ENCODE peak calls at places on chromosomes 13 and 19, in seven cellular contexts. One of them, this sample, is unnamed.

GRCh38 chr19:22882797-22883196 is 50.7 kb downstream of the ZNF723 start:
- DNase-seq in HepG2: peak; percentile 15
- DNase-seq in SK-N-SH: peak; percentile 4
- DNase-seq in K562: peak; percentile 34
- DNase-seq in H1: no peak
- DNase-seq in GM12878: no peak
- DNase-seq in HCT116: peak; percentile 3
- DNase-seq in this sample: peak; percentile 39

GRCh38 chr13:94534171-94534570 is 54.7 kb upstream of the DCT start:
- DNase-seq in GM12878: no peak
- DNase-seq in K562: no peak
- DNase-seq in H1: no peak
- DNase-seq in SK-N-SH: no peak
- DNase-seq in HepG2: no peak
- DNase-seq in HCT116: no peak
- DNase-seq in this sample: no peak

GRCh38 chr13:113028336-113029060 is 59.5 kb downstream of the MCF2L start:
- DNase-seq in K562: no peak
- DNase-seq in SK-N-SH: no peak
- DNase-seq in GM12878: no peak
- DNase-seq in HCT116: no peak
- DNase-seq in H1: no peak
- DNase-seq in HepG2: no peak
- DNase-seq in this sample: no peak

GRCh38 chr13:46062190-46062589 is 9.6 kb upstream of the ZC3H13 start:
- DNase-seq in HCT116: no peak
- DNase-seq in HepG2: no peak
- DNase-seq in K562: no peak
- DNase-seq in SK-N-SH: no peak
- DNase-seq in H1: no peak
- DNase-seq in GM12878: no peak
- DNase-seq in this sample: no peak

GRCh38 chr13:50843256-50844043 is at the start of gene DLEU7:
- DNase-seq in H1: peak; percentile 83
- DNase-seq in HCT116: no peak
- DNase-seq in GM12878: no peak
- DNase-seq in SK-N-SH: peak; percentile 16
- DNase-seq in K562: no peak
- DNase-seq in HepG2: no peak
- DNase-seq in this sample: no peak

GRCh38 chr13:112616586-112617381 is 28.8 kb upstream of the TUBGCP3 start:
- DNase-seq in HCT116: peak; percentile 55
- DNase-seq in SK-N-SH: peak; percentile 69
- DNase-seq in GM12878: no peak
- DNase-seq in K562: peak; percentile 58
- DNase-seq in H1: peak; percentile 53
- DNase-seq in HepG2: peak; percentile 35
- DNase-seq in this sample: peak; percentile 65

GRCh38 chr13:41613984-41614581 is 156.7 kb downstream of the RGCC start:
- DNase-seq in HepG2: peak; percentile 94
- DNase-seq in HCT116: peak; percentile 23
- DNase-seq in K562: no peak
- DNase-seq in SK-N-SH: no peak
- DNase-seq in GM12878: no peak
- DNase-seq in H1: no peak
- DNase-seq in this sample: no peak

GRCh38 chr13:30441304-30441703 is 19.0 kb downstream of the UBE2L5 start:
- DNase-seq in HCT116: no peak
- DNase-seq in GM12878: no peak
- DNase-seq in K562: no peak
- DNase-seq in SK-N-SH: no peak
- DNase-seq in HepG2: no peak
- DNase-seq in H1: no peak
- DNase-seq in this sample: no peak

GRCh38 chr19:50358483-50359431 is 6.7 kb downstream of the NAPSA start:
- DNase-seq in H1: no peak
- DNase-seq in GM12878: peak; percentile 48
- DNase-seq in SK-N-SH: peak; percentile 89
- DNase-seq in HepG2: no peak
- DNase-seq in HCT116: no peak
- DNase-seq in K562: peak; percentile 92
- DNase-seq in this sample: no peak

GRCh38 chr19:41919948-41920712 is 8.1 kb downstream of the ERFL start:
- DNase-seq in GM12878: no peak
- DNase-seq in K562: no peak
- DNase-seq in SK-N-SH: no peak
- DNase-seq in H1: no peak
- DNase-seq in HepG2: no peak
- DNase-seq in HCT116: no peak
- DNase-seq in this sample: no peak

GRCh38 chr13:89465366-89465765 is 1794.2 kb downstream of the SLITRK5 start:
- DNase-seq in K562: no peak
- DNase-seq in HepG2: no peak
- DNase-seq in H1: no peak
- DNase-seq in HCT116: peak; percentile 2
- DNase-seq in SK-N-SH: no peak
- DNase-seq in GM12878: peak; percentile 3
- DNase-seq in this sample: no peak

GRCh38 chr13:114049026-114049425 is 75.2 kb upstream of the C13orf46 start:
- DNase-seq in HepG2: no peak
- DNase-seq in K562: no peak
- DNase-seq in H1: no peak
- DNase-seq in HCT116: no peak
- DNase-seq in SK-N-SH: no peak
- DNase-seq in GM12878: no peak
- DNase-seq in this sample: no peak

GRCh38 chr13:102033316-102033715 is 368.5 kb downstream of the FGF14 start:
- DNase-seq in K562: no peak
- DNase-seq in HCT116: no peak
- DNase-seq in HepG2: no peak
- DNase-seq in H1: no peak
- DNase-seq in GM12878: no peak
- DNase-seq in SK-N-SH: no peak
- DNase-seq in this sample: no peak

GRCh38 chr19:48393559-48394330 is at the start of gene GRIN2D:
- DNase-seq in H1: peak; percentile 73
- DNase-seq in HepG2: no peak
- DNase-seq in SK-N-SH: peak; percentile 78
- DNase-seq in HCT116: no peak
- DNase-seq in GM12878: no peak
- DNase-seq in K562: peak; percentile 49
- DNase-seq in this sample: no peak

GRCh38 chr19:47848871-47849473 is 10.1 kb upstream of the TPRX2 start:
- DNase-seq in HepG2: peak; percentile 15
- DNase-seq in SK-N-SH: peak; percentile 33
- DNase-seq in K562: peak; percentile 74
- DNase-seq in GM12878: no peak
- DNase-seq in HCT116: peak; percentile 57
- DNase-seq in H1: peak; percentile 91
- DNase-seq in this sample: peak; percentile 35

GRCh38 chr13:96075953-96076543 is 13.9 kb upstream of the HS6ST3 start:
- DNase-seq in H1: no peak
- DNase-seq in HCT116: no peak
- DNase-seq in GM12878: no peak
- DNase-seq in K562: peak; percentile 8
- DNase-seq in HepG2: peak; percentile 12
- DNase-seq in SK-N-SH: peak; percentile 28
- DNase-seq in this sample: no peak

GRCh38 chr19:45069056-45069455 is 7.2 kb downstream of the ZNF296 start:
- DNase-seq in K562: peak; percentile 30
- DNase-seq in HCT116: no peak
- DNase-seq in HepG2: no peak
- DNase-seq in GM12878: no peak
- DNase-seq in SK-N-SH: peak; percentile 36
- DNase-seq in H1: no peak
- DNase-seq in this sample: peak; percentile 74

GRCh38 chr13:92074658-92075057 is 676.2 kb downstream of the GPC5 start:
- DNase-seq in H1: no peak
- DNase-seq in K562: peak; percentile 1
- DNase-seq in HepG2: peak; percentile 28
- DNase-seq in HCT116: no peak
- DNase-seq in SK-N-SH: peak; percentile 14
- DNase-seq in GM12878: no peak
- DNase-seq in this sample: peak; percentile 13

GRCh38 chr19:10228925-10229324 is 2.2 kb downstream of the S1PR2 start:
- DNase-seq in H1: no peak
- DNase-seq in HepG2: peak; percentile 48
- DNase-seq in HCT116: no peak
- DNase-seq in K562: peak; percentile 71
- DNase-seq in SK-N-SH: peak; percentile 45
- DNase-seq in GM12878: no peak
- DNase-seq in this sample: no peak

GRCh38 chr19:31555634-31556215 is 206.5 kb upstream of the TSHZ3 start:
- DNase-seq in K562: no peak
- DNase-seq in HepG2: no peak
- DNase-seq in SK-N-SH: peak; percentile 31
- DNase-seq in GM12878: no peak
- DNase-seq in H1: no peak
- DNase-seq in HCT116: no peak
- DNase-seq in this sample: no peak

GRCh38 chr13:59951011-59951410 is 212.7 kb downstream of the DIAPH3 start:
- DNase-seq in H1: no peak
- DNase-seq in GM12878: no peak
- DNase-seq in HepG2: no peak
- DNase-seq in K562: no peak
- DNase-seq in HCT116: no peak
- DNase-seq in SK-N-SH: no peak
- DNase-seq in this sample: no peak

GRCh38 chr19:48779636-48780035 is 24.3 kb downstream of the FGF21 start:
- DNase-seq in HCT116: no peak
- DNase-seq in GM12878: no peak
- DNase-seq in K562: peak; percentile 46
- DNase-seq in H1: no peak
- DNase-seq in SK-N-SH: no peak
- DNase-seq in HepG2: no peak
- DNase-seq in this sample: no peak

DNA sequence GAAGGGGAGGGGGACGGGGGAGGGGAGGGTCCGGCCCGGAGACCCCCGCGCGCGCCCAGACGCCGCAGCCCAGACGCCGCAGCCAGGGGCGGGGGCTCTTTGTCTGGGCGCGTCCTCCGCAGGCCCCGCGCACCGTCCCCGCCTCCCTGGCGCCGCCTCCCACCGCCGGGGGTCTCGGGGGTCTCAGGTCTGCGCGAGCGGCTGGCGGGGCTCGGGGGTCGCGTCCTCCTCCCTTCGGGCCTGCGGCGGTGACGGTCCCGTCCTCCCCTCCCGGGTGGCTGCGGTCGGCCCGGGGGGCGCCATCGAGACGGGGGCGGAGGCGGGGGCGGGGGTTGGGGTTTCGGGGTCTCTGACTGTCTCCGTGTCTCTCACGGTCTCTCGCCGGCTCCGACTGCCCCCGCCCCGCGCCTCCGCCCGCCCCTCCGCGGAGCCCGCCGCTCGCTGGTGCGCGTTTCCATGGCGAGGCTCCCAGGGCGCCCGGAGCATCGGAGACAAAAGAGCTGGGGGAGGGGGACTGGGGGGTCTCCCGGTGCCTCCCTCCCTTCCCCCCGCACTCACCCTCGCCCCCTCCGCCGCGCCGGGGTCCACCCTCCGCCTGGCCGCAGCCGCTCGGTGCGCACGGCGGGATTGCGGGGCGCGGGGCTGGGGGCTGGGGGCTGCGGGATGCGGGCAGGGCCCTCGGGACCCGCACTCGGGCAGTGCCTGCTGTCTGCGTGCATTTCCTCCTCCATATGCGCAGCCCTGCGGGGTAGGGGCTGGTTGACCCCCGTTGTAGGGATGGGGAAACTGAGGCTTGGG is 420 bp upstream of the PLPPR3 start:
- DNase-seq in H1: peak; percentile 84
- DNase-seq in GM12878: no peak
- DNase-seq in SK-N-SH: peak; percentile 83
- DNase-seq in K562: no peak
- DNase-seq in HCT116: no peak
- DNase-seq in HepG2: no peak
- DNase-seq in this sample: no peak
- TF ChIP-seq JUND in H1: no peak
- TF ChIP-seq JUND in GM12878: no peak
- TF ChIP-seq JUND in SK-N-SH: no peak
- TF ChIP-seq JUND in K562: no peak
- TF ChIP-seq JUND in HCT116: no peak
- TF ChIP-seq JUND in HepG2: no peak
- TF ChIP-seq JUND in this sample: no peak

DNA sequence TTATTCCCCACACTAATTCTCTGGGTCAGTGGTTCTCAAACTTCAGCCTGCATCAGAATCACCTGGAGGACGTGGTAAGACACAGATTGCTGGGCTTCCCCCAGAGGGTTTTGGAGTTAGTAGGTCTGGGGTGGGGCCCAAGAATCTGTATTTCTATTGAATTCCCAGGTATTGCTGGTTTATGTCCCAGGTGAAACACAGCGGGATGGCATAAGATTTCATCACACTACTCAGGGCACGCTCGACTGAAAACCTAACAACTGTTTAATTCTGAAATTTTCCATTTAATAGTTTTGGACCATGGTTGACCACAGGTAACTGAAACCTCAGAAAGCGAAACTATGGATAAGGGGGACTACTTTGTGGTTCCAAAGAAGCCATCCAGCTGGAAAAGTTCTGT is 6.5 kb downstream of the MLNR start:
- DNase-seq in HepG2: no peak
- DNase-seq in HCT116: no peak
- DNase-seq in SK-N-SH: no peak
- DNase-seq in H1: no peak
- DNase-seq in GM12878: no peak
- DNase-seq in K562: no peak
- DNase-seq in this sample: no peak
- TF ChIP-seq JUND in HepG2: no peak
- TF ChIP-seq JUND in HCT116: no peak
- TF ChIP-seq JUND in SK-N-SH: no peak
- TF ChIP-seq JUND in H1: no peak
- TF ChIP-seq JUND in GM12878: no peak
- TF ChIP-seq JUND in K562: no peak
- TF ChIP-seq JUND in this sample: no peak

DNA sequence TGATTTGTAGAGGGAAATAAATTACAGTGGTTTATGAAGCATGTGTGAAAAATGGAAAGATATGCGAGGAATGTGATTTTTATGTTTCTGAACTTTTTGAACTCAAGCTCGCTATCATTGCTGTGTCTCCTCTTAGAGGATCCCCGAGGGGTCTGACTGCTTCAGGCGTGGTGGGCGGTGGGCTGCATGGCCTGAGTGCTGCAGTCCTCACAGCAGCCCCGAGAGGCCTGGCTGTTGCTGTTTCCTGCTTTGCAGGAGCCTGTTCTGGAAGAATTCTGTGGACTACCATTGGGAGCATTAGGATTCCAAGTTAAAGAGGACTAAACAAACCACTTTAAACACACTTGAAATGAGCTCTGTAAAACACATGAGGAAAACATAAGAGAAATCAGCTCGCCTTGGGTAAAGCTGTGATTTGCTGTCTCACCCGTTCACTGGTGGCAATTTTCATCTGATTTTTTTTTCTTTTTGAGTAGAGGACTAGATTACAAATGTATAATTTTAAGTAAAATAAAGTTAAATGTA is 95.9 kb downstream of the ARHGEF7 start:
- DNase-seq in H1: no peak
- DNase-seq in K562: no peak
- DNase-seq in HepG2: no peak
- DNase-seq in HCT116: no peak
- DNase-seq in GM12878: no peak
- DNase-seq in SK-N-SH: no peak
- DNase-seq in this sample: no peak
- TF ChIP-seq JUND in H1: no peak
- TF ChIP-seq JUND in K562: no peak
- TF ChIP-seq JUND in HepG2: no peak
- TF ChIP-seq JUND in HCT116: no peak
- TF ChIP-seq JUND in GM12878: no peak
- TF ChIP-seq JUND in SK-N-SH: no peak
- TF ChIP-seq JUND in this sample: no peak

GRCh38 chr19:5680083-5680436 is 256 bp downstream of the MICOS13 start:
- DNase-seq in K562: no peak
- DNase-seq in GM12878: no peak
- DNase-seq in SK-N-SH: peak; percentile 72
- DNase-seq in H1: no peak
- DNase-seq in HCT116: no peak
- DNase-seq in HepG2: no peak
- DNase-seq in this sample: no peak
- TF ChIP-seq JUND in K562: no peak
- TF ChIP-seq JUND in GM12878: no peak
- TF ChIP-seq JUND in SK-N-SH: no peak
- TF ChIP-seq JUND in H1: no peak
- TF ChIP-seq JUND in HCT116: no peak
- TF ChIP-seq JUND in HepG2: no peak
- TF ChIP-seq JUND in this sample: no peak

This sample was measured in T47D.